ENCODE peak calls at places on chromosomes 4 and X, in seven cellular contexts. H, D, T, J, X, B and I are unnamed samples.

GRCh38 chr4:185710487-185710995 is 101.5 kb downstream of the SORBS2 start:
- DNase-seq in H (no peak), D (peak; percentile 25), T (no peak), J (no peak), X (no peak), B (no peak), I (no peak)

GRCh38 chr4:162011039-162011438 is 152.8 kb downstream of the FSTL5 start:
- DNase-seq in H (no peak), D (no peak), T (peak; percentile 7), J (no peak), X (no peak), B (no peak), I (peak; percentile 0)

GRCh38 chr4:74933562-74934015 is 673 bp downstream of the PARM1 start:
- DNase-seq in H (no peak), D (peak; percentile 1), T (peak; percentile 1), J (no peak), X (no peak), B (no peak), I (peak; percentile 1)

GRCh38 chr4:76175336-76175735 is 27.1 kb upstream of the NUP54 start:
- DNase-seq in H (no peak), D (no peak), T (no peak), J (no peak), X (no peak), B (no peak), I (no peak)

GRCh38 chrX:46203115-46203514 is 342.1 kb downstream of the ZNF674 start:
- DNase-seq in H (no peak), D (no peak), T (peak; percentile 44), J (no peak), X (no peak), B (no peak), I (no peak)

GRCh38 chr4:111773858-111774257 is 371.4 kb upstream of the FAM241A start:
- DNase-seq in H (peak; percentile 80), D (no peak), T (no peak), J (no peak), X (no peak), B (peak; percentile 11), I (no peak)

GRCh38 chr4:112889619-112890294 is 159.7 kb upstream of the ANK2 start:
- DNase-seq in H (no peak), D (no peak), T (peak; percentile 96), J (peak; percentile 25), X (no peak), B (peak; percentile 91), I (peak; percentile 91)

GRCh38 chr4:8303485-8304281 is 34.1 kb downstream of the HTRA3 start:
- DNase-seq in H (no peak), D (peak; percentile 89), T (peak; percentile 95), J (peak; percentile 74), X (peak; percentile 55), B (peak; percentile 68), I (peak; percentile 95)

GRCh38 chr4:159946983-159947645 is 844.2 kb downstream of the RAPGEF2 start:
- DNase-seq in H (no peak), D (peak; percentile 52), T (peak; percentile 78), J (peak; percentile 50), X (peak; percentile 35), B (peak; percentile 8), I (peak; percentile 75)

GRCh38 chrX:13059269-13059668 is 14.8 kb upstream of the FAM9C start:
- DNase-seq in H (no peak), D (no peak), T (no peak), J (no peak), X (no peak), B (no peak), I (no peak)

GRCh38 chr4:143482753-143483362 is 30.6 kb upstream of the SMARCA5 start:
- DNase-seq in H (peak; percentile 0), D (peak; percentile 78), T (peak; percentile 41), J (peak; percentile 32), X (peak; percentile 25), B (peak; percentile 10), I (peak; percentile 79)

GRCh38 chrX:21487832-21488231 is 113.6 kb downstream of the CNKSR2 start:
- DNase-seq in H (peak; percentile 53), D (peak; percentile 76), T (no peak), J (peak; percentile 5), X (no peak), B (no peak), I (peak; percentile 23)

GRCh38 chr4:139816856-139817255 is 151.2 kb downstream of the MGST2 start:
- DNase-seq in H (no peak), D (no peak), T (no peak), J (no peak), X (no peak), B (no peak), I (no peak)

GRCh38 chr4:182338731-182339130 is 95.5 kb downstream of the TENM3 start:
- DNase-seq in H (no peak), D (no peak), T (peak; percentile 29), J (no peak), X (no peak), B (no peak), I (no peak)

GRCh38 chr4:74874785-74875367 is 58.0 kb upstream of the PARM1 start:
- DNase-seq in H (peak; percentile 22), D (peak; percentile 78), T (peak; percentile 78), J (peak; percentile 58), X (peak; percentile 20), B (peak; percentile 21), I (peak; percentile 89)

GRCh38 chrX:85379174-85379907 is at the start of gene POF1B:
- DNase-seq in H (no peak), D (peak; percentile 50), T (no peak), J (no peak), X (no peak), B (no peak), I (no peak)

GRCh38 chr4:121662225-121662624 is 34.6 kb downstream of the ANXA5 start:
- DNase-seq in H (no peak), D (no peak), T (no peak), J (no peak), X (no peak), B (no peak), I (no peak)

GRCh38 chr4:125125256-125125655 is 189.5 kb upstream of the FAT4 start:
- DNase-seq in H (no peak), D (peak; percentile 4), T (peak; percentile 28), J (no peak), X (no peak), B (no peak), I (peak; percentile 62)

GRCh38 chr4:103895876-103896465 is 176.2 kb upstream of the TACR3 start:
- DNase-seq in H (no peak), D (no peak), T (no peak), J (no peak), X (no peak), B (no peak), I (no peak)

GRCh38 chr4:65311120-65311519 is 359.2 kb downstream of the EPHA5 start:
- DNase-seq in H (no peak), D (no peak), T (no peak), J (no peak), X (no peak), B (no peak), I (no peak)

GRCh38 chrX:70029790-70030189 is 19.9 kb downstream of the AWAT2 start:
- DNase-seq in H (peak; percentile 31), D (no peak), T (peak; percentile 14), J (no peak), X (no peak), B (no peak), I (no peak)

GRCh38 chrX:103275947-103276567 is 493 bp downstream of the TCEAL5 start:
- DNase-seq in H (no peak), D (no peak), T (no peak), J (no peak), X (no peak), B (no peak), I (no peak)

GRCh38 chr4:123479944-123480343 is 83.3 kb downstream of the SPRY1 start:
- DNase-seq in H (no peak), D (no peak), T (peak; percentile 33), J (no peak), X (no peak), B (no peak), I (no peak)

GRCh38 chr4:85825937-85826678 is 351.2 kb downstream of the ARHGAP24 start:
- DNase-seq in H (peak; percentile 74), D (peak; percentile 54), T (peak; percentile 94), J (peak; percentile 46), X (peak; percentile 25), B (peak; percentile 48), I (peak; percentile 45)